ENCODE peak calls at places on chromosomes 7 and 10, in eight cellular contexts. G is upper lobe of left lung, B is HCT116, C is HepG2, J is Panc1, Q is GM23338, U is GM12878, O is K562. X is an unnamed sample. For H3K4me1, the result is how much of the 10 kb centered on the place peaks cover.

GRCh38 chr10:117619710-117620405 is 77.3 kb downstream of the EMX2 start:
- ATAC-seq in U (no peak), J (no peak), B (peak), G (peak), O (no peak), Q (no peak), C (no peak), X (no peak)

GRCh38 chr10:13820119-13820518 is 233.4 kb downstream of the PRPF18 start:
- ATAC-seq in U (peak), Q (no peak), B (no peak), C (no peak), O (no peak), J (no peak), G (no peak), X (no peak)

GRCh38 chr7:55490099-55490498 is 82.2 kb downstream of the VOPP1 start:
- ATAC-seq in O (no peak), U (no peak), J (no peak), B (no peak), C (no peak), G (no peak), Q (no peak), X (no peak)

GRCh38 chr10:80184291-80184690 is 21.0 kb downstream of the ANXA11 start:
- ATAC-seq in O (no peak), Q (no peak), C (no peak), U (no peak), G (no peak), B (no peak), J (no peak), X (no peak)

GRCh38 chr10:74194545-74194944 is 43.5 kb downstream of the ADK start:
- ATAC-seq in B (no peak), J (no peak), O (no peak), G (no peak), Q (no peak), U (no peak), C (no peak), X (no peak)

GRCh38 chr10:45444976-45445898 is 71.2 kb downstream of the ALOX5 start:
- ATAC-seq in U (no peak), B (no peak), J (no peak), G (no peak), O (peak), C (peak), Q (peak), X (no peak)

GRCh38 chr10:113041324-113041723 is 91.3 kb downstream of the TCF7L2 start:
- ATAC-seq in C (no peak), B (no peak), G (no peak), O (no peak), Q (no peak), U (no peak), J (no peak), X (no peak)

GRCh38 chr10:80530251-80530650 is 7.5 kb upstream of the SH2D4B start:
- ATAC-seq in G (peak), J (peak), B (peak), O (peak), C (peak), U (peak), Q (peak), X (no peak)

GRCh38 chr7:51592822-51593221 is 276.2 kb upstream of the COBL start:
- ATAC-seq in J (no peak), B (no peak), O (no peak), G (no peak), Q (peak), U (no peak), C (no peak), X (no peak)

GRCh38 chr10:95789928-95790327 is 34.0 kb downstream of the ENTPD1 start:
- ATAC-seq in Q (no peak), B (no peak), G (no peak), J (no peak), U (peak), O (no peak), C (no peak), X (no peak)

GRCh38 chr10:22825841-22826240 is 102.0 kb upstream of the ARMC3 start:
- ATAC-seq in U (peak), B (peak), G (peak), O (peak), Q (peak), C (peak), J (no peak), X (no peak)

GRCh38 chr7:30186725-30187124 is 51.9 kb downstream of the MTURN start:
- ATAC-seq in G (no peak), U (no peak), J (no peak), C (no peak), B (no peak), Q (no peak), O (no peak), X (no peak)

GRCh38 chr7:108442039-108442568 is 14.1 kb downstream of the NRCAM start:
- ATAC-seq in G (no peak), Q (no peak), U (no peak), J (no peak), C (no peak), B (peak), O (no peak), X (no peak)

GRCh38 chr10:113987156-113987555 is 56.5 kb upstream of the ADRB1 start:
- ATAC-seq in J (no peak), G (no peak), B (no peak), O (no peak), U (no peak), C (no peak), Q (no peak), X (no peak)

GRCh38 chr7:67738958-67739357 is 742.3 kb downstream of the TYW1 start:
- ATAC-seq in B (no peak), Q (no peak), C (no peak), G (peak), U (no peak), O (no peak), J (no peak), X (peak)

GRCh38 chr10:61907011-61907410 is 5.5 kb downstream of the ARID5B start:
- ATAC-seq in G (no peak), U (no peak), Q (no peak), C (no peak), J (no peak), O (no peak), B (no peak), X (no peak)

GRCh38 chr10:72597897-72598296 is 28.0 kb downstream of the MICU1 start:
- ATAC-seq in U (peak), O (no peak), J (no peak), B (no peak), G (no peak), C (no peak), Q (no peak), X (no peak)

GRCh38 chr10:35133586-35133985 is 6.9 kb downstream of the CREM start:
- ATAC-seq in O (no peak), C (no peak), J (no peak), Q (no peak), G (no peak), U (no peak), B (no peak), X (no peak)

GRCh38 chr10:127736915-127737562 is at the start of gene FOXI2:
- ATAC-seq in U (no peak), J (no peak), C (no peak), Q (peak), B (no peak), O (no peak), G (peak), X (peak)

GRCh38 chr7:116771640-116772039 is 90.7 kb upstream of the CAPZA2 start:
- ATAC-seq in C (no peak), G (peak), O (no peak), J (no peak), Q (no peak), U (no peak), B (no peak), X (no peak)

GRCh38 chr10:101236376-101237079 is 7.3 kb upstream of the LBX1 start:
- ATAC-seq in Q (peak), B (no peak), J (no peak), U (no peak), G (no peak), O (peak), C (no peak), X (no peak)

GRCh38 chr7:130627775-130628174 is 40.8 kb downstream of the COPG2 start:
- ATAC-seq in B (no peak), Q (no peak), U (no peak), G (no peak), O (no peak), J (no peak), C (no peak), X (no peak)

GRCh38 chr7:110003827-110004226 is 1087.1 kb upstream of the LRRN3 start:
- ATAC-seq in J (no peak), B (peak), C (no peak), Q (no peak), O (no peak), U (peak), G (no peak), X (no peak)

GRCh38 chr10:82378146-82378545 is 503.2 kb downstream of the NRG3 start:
- ATAC-seq in C (no peak), G (peak), B (no peak), U (no peak), J (no peak), Q (no peak), O (no peak), X (no peak)

GRCh38 chr7:124051978-124052377 is 19.1 kb upstream of the TMEM229A start:
- ATAC-seq in O (no peak), C (no peak), G (no peak), Q (no peak), J (no peak), U (no peak), B (no peak), X (no peak)

GRCh38 chr10:12144538-12144937 is 15.1 kb downstream of the SEC61A2 start:
- ATAC-seq in O (no peak), C (no peak), U (no peak), G (no peak), B (no peak), Q (no peak), J (no peak), X (no peak)

GRCh38 chr10:73965890-73966768 is 31.8 kb upstream of the VCL start:
- ATAC-seq in O (peak), C (peak), B (peak), Q (peak), G (peak), U (no peak), J (peak), X (peak)

GRCh38 chr7:156665101-156665500 is 24.5 kb downstream of the RNF32 start:
- ATAC-seq in B (no peak), J (no peak), Q (peak), G (no peak), C (no peak), O (no peak), U (no peak), X (no peak)

GRCh38 chr10:48366261-48366660 is 59.8 kb downstream of the MAPK8 start:
- ATAC-seq in O (peak), J (no peak), U (peak), Q (no peak), B (no peak), G (no peak), C (no peak), X (no peak)

GRCh38 chr10:15316877-15317464 is 54.1 kb downstream of the FAM171A1 start:
- ATAC-seq in O (no peak), C (peak), U (no peak), J (no peak), G (no peak), Q (no peak), B (no peak), X (no peak)

GRCh38 chr10:7302393-7303054 is 108.3 kb downstream of the SFMBT2 start:
- ATAC-seq in J (no peak), C (no peak), U (peak), G (peak), Q (no peak), B (no peak), O (no peak), X (peak)

DNA sequence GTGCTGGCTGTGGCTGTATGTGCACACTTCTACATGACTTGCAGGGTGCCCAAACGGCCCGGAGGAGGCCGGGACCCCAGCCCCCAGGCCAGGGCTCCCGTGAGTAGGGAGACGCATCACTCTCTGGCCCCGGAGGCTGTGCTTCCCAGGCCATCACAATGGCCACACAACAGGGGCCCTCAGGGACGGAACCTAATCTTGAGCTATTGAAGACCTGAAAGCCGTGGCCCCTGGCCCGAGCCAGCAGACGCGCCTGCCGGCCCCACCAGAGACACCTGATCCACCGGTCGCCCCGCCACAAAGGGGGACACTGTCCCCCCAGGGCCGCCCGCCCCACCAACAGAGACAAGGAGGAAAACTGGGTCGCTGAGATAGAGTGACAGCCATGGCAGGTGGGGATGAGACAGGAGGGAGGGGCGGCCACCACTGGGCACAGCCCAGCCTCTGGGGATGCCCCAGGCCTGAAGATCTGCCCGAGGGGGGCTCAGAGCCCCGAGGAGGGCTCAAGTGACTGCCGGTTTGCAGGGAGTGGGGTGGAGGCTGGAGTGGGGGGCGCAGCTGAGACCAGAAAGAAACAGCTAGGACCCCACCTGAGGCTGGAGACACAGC is 10.2 kb upstream of the LFNG start:
- ATAC-seq in C (no peak), U (no peak), J (no peak), O (no peak), G (no peak), Q (peak), B (no peak), X (no peak)
- TF ChIP-seq CTCF in C (no peak), U (no peak), J (no peak), O (no peak), G (no peak), Q (no peak), B (no peak), X (no peak)

GRCh38 chr10:92720306-92721165 is 30.8 kb downstream of the HHEX start:
- ATAC-seq in O (peak), B (no peak), G (no peak), C (no peak), J (no peak), Q (no peak), U (no peak), X (no peak)
- H3K4me1 ChIP-seq in O (under half), B (under half), G (under half), C (under half), J (under half), Q (under half), U (under half), X (under half)

DNA sequence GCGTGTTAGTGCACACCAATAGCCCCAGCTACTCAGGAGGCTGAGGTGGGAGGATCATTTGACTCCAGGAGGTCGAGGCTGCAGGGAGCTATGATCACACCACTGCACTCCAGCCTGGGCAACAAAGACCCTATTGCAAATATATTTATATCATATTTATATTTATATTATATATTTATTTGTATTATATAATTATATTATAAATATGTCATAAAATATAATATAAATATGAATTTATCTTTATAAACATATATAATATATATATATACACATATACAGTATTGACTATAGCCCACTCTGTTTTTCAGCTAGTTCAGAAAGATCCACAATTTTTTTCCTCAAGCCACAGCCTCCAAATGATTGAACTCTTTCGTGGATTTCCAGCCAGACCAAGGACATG is 45.3 kb upstream of the MYL10 start:
- ATAC-seq in J (no peak), C (no peak), O (no peak), U (no peak), Q (no peak), B (no peak), G (no peak), X (no peak)
- TF ChIP-seq POLR2AphosphoS5 in J (no peak), C (no peak), O (no peak), U (no peak), Q (no peak), B (no peak), G (no peak), X (no peak)

GRCh38 chr7:66075590-66076458 is at the start of gene ASL:
- ATAC-seq in Q (peak), U (peak), O (peak), G (peak), B (peak), J (peak), C (peak), X (peak)
- TF ChIP-seq CTCF in Q (no peak), U (no peak), O (no peak), G (no peak), B (no peak), J (no peak), C (peak), X (no peak)

GRCh38 chr7:149855368-149856305 is 17.5 kb downstream of the ZNF862 start:
- ATAC-seq in Q (peak), G (no peak), U (no peak), B (peak), C (no peak), O (peak), J (no peak), X (no peak)
- H3K4me1 ChIP-seq in Q (under half), G (under half), U (under half), B (under half), C (under half), O (under half), J (under half), X (under half)

X was measured in gastroesophageal sphincter.